ENCODE peak calls at places on chromosomes 7 and 10, in four cellular contexts. One of them, this sample, is unnamed. For H3K27me3, the result is how much of the 10 kb centered on the place peaks cover.

GRCh38 chr10:125156196-125156595 is 4.2 kb downstream of the CTBP2 start:
- DNase-seq in trophoblast cell: no peak
- DNase-seq in neuronal stem cell: no peak
- DNase-seq in IMR-90: no peak
- DNase-seq in this sample: peak

GRCh38 chr10:116274141-116274861 is 1.3 kb upstream of the GFRA1 start:
- DNase-seq in neuronal stem cell: peak
- DNase-seq in IMR-90: no peak
- DNase-seq in trophoblast cell: no peak
- DNase-seq in this sample: peak

GRCh38 chr7:34156336-34156735 is 251.0 kb downstream of the BMPER start:
- DNase-seq in IMR-90: peak
- DNase-seq in trophoblast cell: no peak
- DNase-seq in neuronal stem cell: no peak
- DNase-seq in this sample: peak

GRCh38 chr10:72764151-72764550 is 72.2 kb downstream of the MCU start:
- DNase-seq in neuronal stem cell: no peak
- DNase-seq in trophoblast cell: peak
- DNase-seq in IMR-90: peak
- DNase-seq in this sample: peak

GRCh38 chr10:132107947-132108877 is 42.5 kb downstream of the JAKMIP3 start:
- DNase-seq in trophoblast cell: no peak
- DNase-seq in neuronal stem cell: no peak
- DNase-seq in IMR-90: no peak
- DNase-seq in this sample: no peak

GRCh38 chr7:21851445-21852043 is 94.2 kb downstream of the CDCA7L start:
- DNase-seq in neuronal stem cell: no peak
- DNase-seq in IMR-90: no peak
- DNase-seq in trophoblast cell: peak
- DNase-seq in this sample: no peak

GRCh38 chr7:12685550-12685949 is 1.9 kb upstream of the ARL4A start:
- DNase-seq in IMR-90: peak
- DNase-seq in trophoblast cell: peak
- DNase-seq in neuronal stem cell: peak
- DNase-seq in this sample: peak

GRCh38 chr10:22321831-22322662 is 1.1 kb downstream of the BMI1 start:
- DNase-seq in neuronal stem cell: peak
- DNase-seq in trophoblast cell: peak
- DNase-seq in IMR-90: no peak
- DNase-seq in this sample: peak

GRCh38 chr7:84181628-84182027 is 13.0 kb downstream of the SEMA3A start:
- DNase-seq in neuronal stem cell: no peak
- DNase-seq in IMR-90: no peak
- DNase-seq in trophoblast cell: no peak
- DNase-seq in this sample: no peak

GRCh38 chr10:52779541-52780390 is 7.2 kb upstream of the MBL2 start:
- DNase-seq in neuronal stem cell: peak
- DNase-seq in IMR-90: peak
- DNase-seq in trophoblast cell: peak
- DNase-seq in this sample: peak

GRCh38 chr10:80460399-80461207 is 6.5 kb downstream of the TSPAN14 start:
- DNase-seq in neuronal stem cell: no peak
- DNase-seq in trophoblast cell: peak
- DNase-seq in IMR-90: peak
- DNase-seq in this sample: no peak

GRCh38 chr10:73857446-73857845 is 16.9 kb downstream of the CAMK2G start:
- DNase-seq in IMR-90: no peak
- DNase-seq in trophoblast cell: no peak
- DNase-seq in neuronal stem cell: no peak
- DNase-seq in this sample: no peak

GRCh38 chr7:143258830-143259229 is 4.4 kb upstream of the GSTK1 start:
- DNase-seq in trophoblast cell: no peak
- DNase-seq in IMR-90: peak
- DNase-seq in neuronal stem cell: no peak
- DNase-seq in this sample: peak

GRCh38 chr10:127133225-127133624 is 63.2 kb downstream of the INSYN2A start:
- DNase-seq in trophoblast cell: no peak
- DNase-seq in neuronal stem cell: no peak
- DNase-seq in IMR-90: no peak
- DNase-seq in this sample: no peak

GRCh38 chr10:126387931-126388911 is at the start of gene ADAM12:
- DNase-seq in neuronal stem cell: peak
- DNase-seq in trophoblast cell: peak
- DNase-seq in IMR-90: peak
- DNase-seq in this sample: peak

GRCh38 chr7:48411619-48412018 is 240.4 kb downstream of the ABCA13 start:
- DNase-seq in trophoblast cell: no peak
- DNase-seq in neuronal stem cell: no peak
- DNase-seq in IMR-90: no peak
- DNase-seq in this sample: no peak

GRCh38 chr10:43667317-43667731 is 18.6 kb upstream of the ZNF32 start:
- DNase-seq in neuronal stem cell: no peak
- DNase-seq in IMR-90: peak
- DNase-seq in trophoblast cell: peak
- DNase-seq in this sample: peak

GRCh38 chr10:110834622-110835219 is 37.0 kb upstream of the PDCD4 start:
- DNase-seq in IMR-90: no peak
- DNase-seq in trophoblast cell: no peak
- DNase-seq in neuronal stem cell: peak
- DNase-seq in this sample: peak

GRCh38 chr10:53434413-53434812 is 661.8 kb upstream of the MBL2 start:
- DNase-seq in trophoblast cell: no peak
- DNase-seq in neuronal stem cell: no peak
- DNase-seq in IMR-90: no peak
- DNase-seq in this sample: no peak

GRCh38 chr10:22618081-22618785 is 96.1 kb downstream of the PIP4K2A start:
- DNase-seq in trophoblast cell: peak
- DNase-seq in IMR-90: peak
- DNase-seq in neuronal stem cell: no peak
- DNase-seq in this sample: peak

GRCh38 chr7:92608380-92609322 is 18.5 kb upstream of the FAM133B start:
- DNase-seq in neuronal stem cell: peak
- DNase-seq in IMR-90: no peak
- DNase-seq in trophoblast cell: peak
- DNase-seq in this sample: no peak

GRCh38 chr7:1715671-1716074 is 45.6 kb downstream of the ELFN1 start:
- DNase-seq in IMR-90: no peak
- DNase-seq in neuronal stem cell: no peak
- DNase-seq in trophoblast cell: no peak
- DNase-seq in this sample: no peak

GRCh38 chr10:56095506-56096225 is 265.4 kb downstream of the ZWINT start:
- DNase-seq in trophoblast cell: no peak
- DNase-seq in neuronal stem cell: no peak
- DNase-seq in IMR-90: no peak
- DNase-seq in this sample: no peak

GRCh38 chr7:147519062-147519461 is 1071.5 kb upstream of the C7orf33 start:
- DNase-seq in trophoblast cell: no peak
- DNase-seq in IMR-90: no peak
- DNase-seq in neuronal stem cell: no peak
- DNase-seq in this sample: no peak

GRCh38 chr7:12949060-12950045 is 261.9 kb downstream of the ARL4A start:
- DNase-seq in trophoblast cell: no peak
- DNase-seq in neuronal stem cell: no peak
- DNase-seq in IMR-90: peak
- DNase-seq in this sample: peak

GRCh38 chr7:131932271-131932670 is 375.8 kb upstream of the PODXL start:
- DNase-seq in IMR-90: no peak
- DNase-seq in neuronal stem cell: no peak
- DNase-seq in trophoblast cell: no peak
- DNase-seq in this sample: no peak

GRCh38 chr7:95297041-95297440 is 27.3 kb downstream of the PON1 start:
- DNase-seq in neuronal stem cell: no peak
- DNase-seq in IMR-90: no peak
- DNase-seq in trophoblast cell: no peak
- DNase-seq in this sample: no peak

GRCh38 chr7:7736671-7737070 is 18.3 kb upstream of the RPA3 start:
- DNase-seq in trophoblast cell: no peak
- DNase-seq in neuronal stem cell: peak
- DNase-seq in IMR-90: no peak
- DNase-seq in this sample: no peak

GRCh38 chr7:158432369-158433270 is 155.0 kb downstream of the PTPRN2 start:
- DNase-seq in trophoblast cell: peak
- DNase-seq in IMR-90: no peak
- DNase-seq in neuronal stem cell: no peak
- DNase-seq in this sample: peak

GRCh38 chr10:101562231-101562630 is 25.8 kb downstream of the POLL start:
- DNase-seq in trophoblast cell: no peak
- DNase-seq in IMR-90: no peak
- DNase-seq in neuronal stem cell: no peak
- DNase-seq in this sample: no peak

GRCh38 chr10:89465196-89465595 is 50.8 kb downstream of the IFIT5 start:
- DNase-seq in trophoblast cell: peak
- DNase-seq in neuronal stem cell: no peak
- DNase-seq in IMR-90: peak
- DNase-seq in this sample: no peak

GRCh38 chr7:114944742-114945625 is 23.1 kb downstream of the MDFIC start:
- DNase-seq in IMR-90: peak
- DNase-seq in neuronal stem cell: peak
- DNase-seq in trophoblast cell: no peak
- DNase-seq in this sample: peak

GRCh38 chr7:155807013-155807804 is 5.1 kb downstream of the SHH start:
- DNase-seq in IMR-90: no peak
- DNase-seq in trophoblast cell: no peak
- DNase-seq in neuronal stem cell: no peak
- DNase-seq in this sample: no peak

GRCh38 chr10:99224766-99225165 is 10.9 kb downstream of the HPSE2 start:
- DNase-seq in trophoblast cell: no peak
- DNase-seq in neuronal stem cell: no peak
- DNase-seq in IMR-90: no peak
- DNase-seq in this sample: no peak

GRCh38 chr10:62073429-62073828 is 171.9 kb downstream of the ARID5B start:
- DNase-seq in trophoblast cell: no peak
- DNase-seq in neuronal stem cell: no peak
- DNase-seq in IMR-90: no peak
- DNase-seq in this sample: no peak

DNA sequence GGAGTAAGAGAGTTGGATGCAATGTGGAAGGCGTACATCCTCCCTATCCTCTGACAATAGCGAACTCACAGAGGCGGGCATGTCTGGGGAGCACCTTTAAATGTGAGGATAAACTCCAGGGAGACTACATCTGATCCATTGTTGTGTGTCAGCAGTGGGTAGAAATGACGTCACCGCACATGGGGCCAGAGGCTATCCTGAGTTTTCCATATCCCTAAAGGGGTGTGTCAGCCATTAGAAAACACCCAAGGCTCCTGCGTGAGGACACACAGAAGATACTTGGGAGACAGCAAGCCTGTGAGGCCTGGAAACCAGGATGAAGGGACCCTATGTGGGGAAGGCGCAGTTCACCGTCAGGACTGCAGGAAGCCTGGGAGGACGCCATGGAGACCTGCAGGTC is 17.2 kb upstream of the CDHR3 start:
- DNase-seq in trophoblast cell: no peak
- DNase-seq in neuronal stem cell: no peak
- DNase-seq in IMR-90: no peak
- DNase-seq in this sample: no peak
- H3K4me3 ChIP-seq in trophoblast cell: no peak
- H3K4me3 ChIP-seq in neuronal stem cell: no peak
- H3K4me3 ChIP-seq in IMR-90: no peak
- H3K4me3 ChIP-seq in this sample: no peak

GRCh38 chr7:27101188-27101905 is 1.1 kb downstream of the HOXA2 start:
- DNase-seq in trophoblast cell: no peak
- DNase-seq in neuronal stem cell: no peak
- DNase-seq in IMR-90: peak
- DNase-seq in this sample: peak
- H3K27me3 ChIP-seq in trophoblast cell: half or more
- H3K27me3 ChIP-seq in neuronal stem cell: half or more
- H3K27me3 ChIP-seq in IMR-90: under half
- H3K27me3 ChIP-seq in this sample: under half

GRCh38 chr7:36317276-36317675 is 72.4 kb upstream of the ANLN start:
- DNase-seq in trophoblast cell: no peak
- DNase-seq in neuronal stem cell: no peak
- DNase-seq in IMR-90: no peak
- DNase-seq in this sample: no peak
- H3K18ac ChIP-seq in trophoblast cell: no peak
- H3K18ac ChIP-seq in neuronal stem cell: no peak
- H3K18ac ChIP-seq in IMR-90: no peak
- H3K18ac ChIP-seq in this sample: no peak

DNA sequence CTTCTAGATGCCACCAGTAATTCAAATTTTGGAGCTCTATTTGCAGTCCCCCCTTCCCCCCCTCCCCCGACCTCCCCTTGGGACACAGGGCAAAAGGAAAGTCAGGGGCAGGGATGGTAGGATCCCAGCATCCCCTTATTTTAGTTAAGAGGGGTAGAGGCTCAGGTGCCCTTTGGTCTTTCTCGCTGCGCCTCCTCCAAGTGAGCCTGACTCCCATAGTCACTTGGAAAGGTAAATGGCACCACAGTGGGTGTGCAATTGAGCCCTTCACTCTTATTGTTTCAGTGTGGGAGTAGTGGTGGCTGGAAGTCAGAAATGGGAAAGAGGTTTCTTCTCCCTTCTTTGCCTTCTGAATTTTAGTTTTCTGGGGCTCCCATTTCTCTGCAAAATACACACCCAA is 8.2 kb upstream of the FEZF1 start:
- DNase-seq in trophoblast cell: no peak
- DNase-seq in IMR-90: no peak
- DNase-seq in neuronal stem cell: no peak
- DNase-seq in this sample: no peak
- H3K4me3 ChIP-seq in trophoblast cell: no peak
- H3K4me3 ChIP-seq in IMR-90: no peak
- H3K4me3 ChIP-seq in neuronal stem cell: no peak
- H3K4me3 ChIP-seq in this sample: no peak

GRCh38 chr7:66739953-66740301 is 606 bp upstream of the RABGEF1 start:
- DNase-seq in neuronal stem cell: no peak
- DNase-seq in IMR-90: no peak
- DNase-seq in trophoblast cell: no peak
- DNase-seq in this sample: no peak

GRCh38 chr7:66736892-66737291 is 3.6 kb upstream of the RABGEF1 start:
- DNase-seq in trophoblast cell: no peak
- DNase-seq in neuronal stem cell: no peak
- DNase-seq in IMR-90: no peak
- DNase-seq in this sample: no peak

GRCh38 chr7:66735850-66736249 is 4.7 kb upstream of the RABGEF1 start:
- DNase-seq in trophoblast cell: no peak
- DNase-seq in IMR-90: no peak
- DNase-seq in neuronal stem cell: no peak
- DNase-seq in this sample: no peak

GRCh38 chr7:66739477-66739876 is 1.1 kb upstream of the RABGEF1 start:
- DNase-seq in neuronal stem cell: no peak
- DNase-seq in IMR-90: no peak
- DNase-seq in trophoblast cell: peak
- DNase-seq in this sample: peak

GRCh38 chr7:66737667-66738066 is 2.9 kb upstream of the RABGEF1 start:
- DNase-seq in neuronal stem cell: no peak
- DNase-seq in trophoblast cell: no peak
- DNase-seq in IMR-90: no peak
- DNase-seq in this sample: no peak
- H3K27me3 ChIP-seq in neuronal stem cell: under half
- H3K27me3 ChIP-seq in trophoblast cell: under half
- H3K27me3 ChIP-seq in IMR-90: under half
- H3K27me3 ChIP-seq in this sample: under half